ENCODE peak calls at places on chromosome 21, in six cellular contexts. G is cardiac muscle cell; N is pancreas; H is left ventricle myocardium inferior; U is CD8-positive, alpha-beta T cell; J is HCT116. K is an unnamed sample. For H3K4me1, the result is how much of the 10 kb centered on the place peaks cover.

GRCh38 chr21:35764586-35764985 is 295.7 kb downstream of the SETD4 start:
- DNase-seq in G (no peak), N (no peak), H (no peak), U (no peak), J (no peak), K (no peak)

GRCh38 chr21:21111309-21111920 is 113.2 kb downstream of the NCAM2 start:
- DNase-seq in G (no peak), N (no peak), H (no peak), U (no peak), J (no peak), K (no peak)

GRCh38 chr21:22965455-22966125 is 1967.4 kb downstream of the NCAM2 start:
- DNase-seq in G (no peak), N (no peak), H (no peak), U (no peak), J (no peak), K (no peak)

GRCh38 chr21:31145271-31145801 is 107.1 kb upstream of the KRTAP19-8 start:
- DNase-seq in G (no peak), N (no peak), H (no peak), U (no peak), J (no peak), K (no peak)

GRCh38 chr21:34020005-34020847 is 53.2 kb upstream of the MRPS6 start:
- DNase-seq in G (no peak), N (no peak), H (no peak), U (no peak), J (no peak), K (no peak)

GRCh38 chr21:34367320-34367935 is 3.6 kb downstream of the KCNE2 start:
- DNase-seq in G (peak), N (no peak), H (no peak), U (no peak), J (peak), K (no peak)

GRCh38 chr21:39885119-39885848 is 18.0 kb downstream of the PCP4 start:
- DNase-seq in G (peak), N (no peak), H (peak), U (no peak), J (no peak), K (no peak)

GRCh38 chr21:34319585-34319984 is 44.2 kb upstream of the KCNE2 start:
- DNase-seq in G (no peak), N (no peak), H (no peak), U (no peak), J (no peak), K (no peak)

GRCh38 chr21:27802816-27803475 is 836.1 kb upstream of the ADAMTS5 start:
- DNase-seq in G (peak), N (no peak), H (no peak), U (no peak), J (no peak), K (no peak)

GRCh38 chr21:37855568-37856391 is 60.5 kb downstream of the KCNJ6 start:
- DNase-seq in G (no peak), N (no peak), H (no peak), U (no peak), J (no peak), K (no peak)

GRCh38 chr21:35232545-35233176 is 183.6 kb upstream of the RUNX1 start:
- DNase-seq in G (no peak), N (no peak), H (no peak), U (no peak), J (peak), K (no peak)

GRCh38 chr21:33424214-33424613 is 21.0 kb downstream of the IFNGR2 start:
- DNase-seq in G (no peak), N (no peak), H (no peak), U (no peak), J (no peak), K (no peak)

GRCh38 chr21:30981403-30981802 is 56.9 kb downstream of the KRTAP19-8 start:
- DNase-seq in G (no peak), N (no peak), H (no peak), U (no peak), J (no peak), K (no peak)

GRCh38 chr21:22345624-22346023 is 1347.4 kb downstream of the NCAM2 start:
- DNase-seq in G (no peak), N (no peak), H (no peak), U (no peak), J (no peak), K (no peak)

GRCh38 chr21:41640756-41641509 is 125.9 kb downstream of the RIPK4 start:
- DNase-seq in G (no peak), N (no peak), H (no peak), U (no peak), J (no peak), K (no peak)

GRCh38 chr21:17446737-17447136 is 66.1 kb upstream of the CXADR start:
- DNase-seq in G (no peak), N (no peak), H (no peak), U (no peak), J (no peak), K (no peak)

GRCh38 chr21:42091899-42092508 is 20.9 kb downstream of the UMODL1 start:
- DNase-seq in G (no peak), N (no peak), H (no peak), U (no peak), J (no peak), K (no peak)

GRCh38 chr21:39562791-39563770 is 49.7 kb upstream of the B3GALT5 start:
- DNase-seq in G (no peak), N (no peak), H (no peak), U (no peak), J (no peak), K (no peak)

GRCh38 chr21:41932191-41932575 is 21.6 kb downstream of the C2CD2 start:
- DNase-seq in G (no peak), N (no peak), H (no peak), U (no peak), J (peak), K (no peak)

GRCh38 chr21:31201548-31201947 is 142.5 kb downstream of the TIAM1 start:
- DNase-seq in G (no peak), N (no peak), H (no peak), U (no peak), J (no peak), K (no peak)

GRCh38 chr21:20463362-20463761 is 534.8 kb upstream of the NCAM2 start:
- DNase-seq in G (no peak), N (no peak), H (no peak), U (no peak), J (no peak), K (no peak)

GRCh38 chr21:42701706-42702456 is 48.5 kb downstream of the PDE9A start:
- DNase-seq in G (no peak), N (no peak), H (no peak), U (no peak), J (no peak), K (no peak)

GRCh38 chr21:34195365-34195764 is 122.0 kb downstream of the MRPS6 start:
- DNase-seq in G (no peak), N (no peak), H (no peak), U (no peak), J (no peak), K (no peak)

GRCh38 chr21:14737278-14737677 is 191.2 kb upstream of the SAMSN1 start:
- DNase-seq in G (no peak), N (no peak), H (no peak), U (no peak), J (no peak), K (no peak)

GRCh38 chr21:43029785-43030184 is 45.9 kb downstream of the CBS start:
- DNase-seq in G (no peak), N (no peak), H (no peak), U (no peak), J (no peak), K (no peak)

GRCh38 chr21:36820176-36821031 is 121.5 kb downstream of the SIM2 start:
- DNase-seq in G (peak), N (no peak), H (no peak), U (no peak), J (no peak), K (no peak)

GRCh38 chr21:30268608-30269197 is 14.0 kb downstream of the KRTAP24-1 start:
- DNase-seq in G (peak), N (no peak), H (no peak), U (no peak), J (no peak), K (no peak)

GRCh38 chr21:34227386-34227852 is 136.4 kb upstream of the KCNE2 start:
- DNase-seq in G (no peak), N (no peak), H (no peak), U (no peak), J (no peak), K (no peak)

GRCh38 chr21:30257773-30258172 is 25.0 kb downstream of the KRTAP24-1 start:
- DNase-seq in G (peak), N (no peak), H (no peak), U (no peak), J (no peak), K (no peak)

GRCh38 chr21:41242238-41242829 is 74.3 kb upstream of the FAM3B start:
- DNase-seq in G (peak), N (no peak), H (no peak), U (no peak), J (no peak), K (no peak)

GRCh38 chr21:20617130-20617529 is 381.1 kb upstream of the NCAM2 start:
- DNase-seq in G (peak), N (no peak), H (no peak), U (no peak), J (no peak), K (no peak)

DNA sequence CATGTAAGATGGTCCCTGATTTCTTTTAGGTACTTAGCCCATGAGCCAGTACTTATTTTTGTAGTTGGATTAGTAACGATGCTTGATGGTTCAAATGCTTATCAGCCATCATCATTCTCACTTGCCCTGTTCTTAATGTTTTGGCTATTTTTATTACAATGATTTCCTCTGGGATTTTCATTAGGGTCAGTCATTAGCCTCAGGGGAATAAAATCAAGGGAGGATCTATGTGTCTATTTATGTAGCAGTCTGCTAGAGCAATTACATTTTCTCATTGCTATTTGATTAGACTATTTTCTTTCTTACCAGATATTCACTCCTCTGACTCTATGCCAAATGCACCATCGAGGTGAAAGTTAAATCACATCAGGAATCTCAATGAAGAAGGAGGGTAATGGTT is 10.9 kb upstream of the CCT8 start:
- DNase-seq in G (no peak), N (no peak), H (no peak), U (no peak), J (no peak), K (no peak)
- H3K4me1 ChIP-seq in G (under half), N (under half), H (under half), U (under half), J (under half), K (under half)

GRCh38 chr21:15849925-15850324 is 120.1 kb downstream of the USP25 start:
- DNase-seq in G (no peak), N (no peak), H (no peak), U (no peak), J (no peak), K (no peak)

GRCh38 chr21:15849161-15849560 is 119.4 kb downstream of the USP25 start:
- DNase-seq in G (no peak), N (no peak), H (no peak), U (no peak), J (no peak), K (no peak)

GRCh38 chr21:15850645-15851044 is 120.9 kb downstream of the USP25 start:
- DNase-seq in G (no peak), N (no peak), H (no peak), U (no peak), J (no peak), K (no peak)

GRCh38 chr21:15852146-15852545 is 122.4 kb downstream of the USP25 start:
- DNase-seq in G (no peak), N (no peak), H (no peak), U (no peak), J (no peak), K (no peak)

GRCh38 chr21:15848632-15849031 is 118.8 kb downstream of the USP25 start:
- DNase-seq in G (no peak), N (no peak), H (no peak), U (no peak), J (no peak), K (no peak)
- H3K4me1 ChIP-seq in G (under half), N (under half), H (under half), U (under half), J (under half), K (under half)

DNA sequence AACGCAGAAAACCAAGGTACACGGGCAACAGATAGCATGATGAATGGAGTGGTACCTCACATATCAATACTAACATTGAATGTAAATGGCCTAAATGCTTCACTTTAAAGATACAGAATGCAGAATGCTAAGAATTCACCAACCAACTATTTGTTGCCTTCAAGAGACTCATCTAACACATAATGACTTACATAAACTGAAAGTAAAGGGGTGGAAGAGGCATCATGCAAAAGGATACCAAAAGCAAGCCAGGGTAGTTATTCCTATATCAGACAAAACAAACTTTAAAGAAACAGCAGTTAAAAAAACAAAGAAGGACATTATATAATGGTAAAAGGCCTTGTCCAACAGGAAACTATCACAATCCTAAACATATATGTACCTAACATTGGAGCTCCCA is 137.1 kb upstream of the APP start:
- DNase-seq in G (no peak), N (no peak), H (no peak), U (no peak), J (no peak), K (no peak)
- H3K4me1 ChIP-seq in G (under half), N (under half), H (under half), U (under half), J (under half), K (under half)

GRCh38 chr21:45487161-45487806 is 55.0 kb downstream of the SLC19A1 start:
- DNase-seq in G (no peak), N (no peak), H (no peak), U (no peak), J (no peak), K (peak)

GRCh38 chr21:45489480-45489982 is 52.7 kb downstream of the SLC19A1 start:
- DNase-seq in G (no peak), N (no peak), H (no peak), U (no peak), J (no peak), K (no peak)

GRCh38 chr21:45487891-45488600 is 54.2 kb downstream of the SLC19A1 start:
- DNase-seq in G (no peak), N (no peak), H (no peak), U (no peak), J (no peak), K (no peak)

GRCh38 chr21:45490049-45490731 is 52.0 kb downstream of the SLC19A1 start:
- DNase-seq in G (no peak), N (no peak), H (no peak), U (no peak), J (no peak), K (no peak)

DNA sequence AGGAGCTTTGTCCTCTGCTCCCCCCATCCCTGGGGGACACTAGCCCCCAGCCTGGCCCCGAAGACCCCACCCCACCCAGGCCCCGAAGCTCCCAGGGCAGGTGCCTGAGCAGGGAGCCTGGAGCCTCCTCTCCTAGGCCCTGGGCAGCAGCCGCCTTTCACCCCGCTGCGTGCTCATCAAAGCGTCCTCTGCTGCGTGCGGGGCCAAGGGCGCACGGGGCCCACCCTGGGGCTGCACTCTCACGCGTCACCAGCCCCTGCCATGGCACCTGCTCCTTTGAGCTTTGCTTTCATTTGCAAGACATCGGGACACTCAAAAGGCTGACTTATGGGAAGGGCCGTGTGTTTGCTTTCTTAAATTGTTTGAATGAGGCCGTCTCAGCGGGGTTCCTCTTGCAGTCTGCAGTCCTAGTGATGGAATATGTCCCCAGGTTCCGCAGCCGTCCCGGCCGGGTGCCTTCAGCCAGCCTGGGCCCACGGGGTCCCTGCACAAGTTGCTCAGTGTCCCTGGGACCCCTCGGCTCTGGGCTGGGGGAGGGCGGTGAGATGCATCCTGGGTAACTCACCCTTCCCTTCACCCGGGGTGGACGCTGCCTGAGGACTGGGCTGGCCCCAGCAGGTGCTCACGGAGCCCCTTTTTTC is 53.3 kb downstream of the SLC19A1 start:
- DNase-seq in G (no peak), N (no peak), H (no peak), U (no peak), J (no peak), K (no peak)
- H3K4me1 ChIP-seq in G (under half), N (under half), H (under half), U (under half), J (under half), K (under half)

GRCh38 chr21:44261191-44261631 is 486 bp downstream of the DNMT3L start:
- DNase-seq in G (no peak), N (peak), H (no peak), U (no peak), J (no peak), K (peak)
- H3K4me1 ChIP-seq in G (under half), N (under half), H (under half), U (under half), J (under half), K (under half)

GRCh38 chr21:44966135-44967081 is 26.6 kb downstream of the SLX9 start:
- DNase-seq in G (no peak), N (no peak), H (peak), U (no peak), J (no peak), K (no peak)

GRCh38 chr21:44965251-44966022 is 25.6 kb downstream of the SLX9 start:
- DNase-seq in G (no peak), N (no peak), H (no peak), U (no peak), J (no peak), K (peak)

GRCh38 chr21:44969066-44969649 is 29.3 kb downstream of the SLX9 start:
- DNase-seq in G (no peak), N (no peak), H (no peak), U (no peak), J (no peak), K (no peak)

GRCh38 chr21:44969965-44970755 is 30.3 kb downstream of the SLX9 start:
- DNase-seq in G (no peak), N (no peak), H (no peak), U (no peak), J (no peak), K (peak)

DNA sequence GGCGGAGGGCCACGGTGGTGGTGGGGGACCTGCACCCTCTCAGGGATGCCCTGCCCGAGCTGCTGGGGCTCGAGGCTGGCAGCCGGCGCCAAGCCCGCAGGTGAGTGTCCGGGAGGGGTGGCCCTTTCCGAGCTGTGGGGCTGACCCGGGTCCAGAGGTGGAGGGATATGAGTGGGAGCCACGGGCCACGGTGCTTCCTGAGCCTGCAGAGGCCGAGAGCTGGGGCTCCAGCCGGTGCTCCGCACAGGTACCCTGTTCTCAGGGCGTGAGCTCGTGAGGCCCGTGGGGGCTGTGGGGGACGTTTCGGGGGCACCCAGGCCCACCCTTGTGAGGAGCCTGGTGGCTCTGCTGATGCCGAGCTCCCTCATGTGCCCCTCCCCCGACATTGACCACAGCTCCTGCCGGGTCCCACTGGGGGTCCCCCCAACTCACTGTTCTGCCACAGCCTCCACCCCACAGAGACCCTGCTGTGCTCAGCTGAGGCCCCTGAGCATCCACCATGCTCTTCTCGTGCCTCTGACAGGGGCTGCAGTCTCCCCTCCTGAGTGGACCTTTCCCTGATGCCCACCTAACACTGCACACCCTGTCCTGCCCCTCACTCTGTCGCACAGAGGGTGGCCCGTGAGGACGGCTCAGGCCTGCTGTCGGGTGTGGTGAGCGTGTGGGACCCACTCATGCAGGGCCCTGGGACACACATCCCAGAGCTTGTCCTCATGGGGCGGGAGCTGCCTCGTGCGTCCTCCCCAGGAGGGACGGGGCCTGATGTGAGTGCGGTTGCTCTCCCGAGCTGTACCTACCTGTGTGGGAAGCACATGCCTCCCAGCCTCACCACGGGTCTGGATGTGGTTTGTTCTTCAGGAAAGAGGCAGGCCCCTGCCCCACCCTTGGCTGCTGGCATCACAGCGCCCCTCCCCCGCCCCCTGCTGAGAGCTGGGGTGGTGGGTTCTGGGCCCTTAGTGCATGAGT is 27.5 kb downstream of the SLX9 start:
- DNase-seq in G (no peak), N (no peak), H (no peak), U (no peak), J (no peak), K (peak)
- H3K4me1 ChIP-seq in G (under half), N (under half), H (half or more), U (half or more), J (under half), K (half or more)

GRCh38 chr21:32338209-32338921 is 39.7 kb downstream of the MRAP start:
- DNase-seq in G (no peak), N (no peak), H (no peak), U (no peak), J (no peak), K (no peak)
- H3K4me1 ChIP-seq in G (under half), N (under half), H (under half), U (under half), J (under half), K (under half)

K was measured in left lung.